ENCODE peak calls at places on chromosomes 3 and 15, in nine cellular contexts. One of them, this sample, is unnamed.

GRCh38 chr3:14741510-14741909 is 66.6 kb downstream of the C3orf20 start:
- DNase-seq in cardiac fibroblast: no peak
- DNase-seq in nucleus accumbens: no peak
- DNase-seq in IMR-90: no peak
- DNase-seq in Daoy: no peak
- DNase-seq in T-helper 1 cell: no peak
- DNase-seq in AG09319: no peak
- DNase-seq in MM.1S: peak
- DNase-seq in sigmoid colon: no peak
- DNase-seq in this sample: no peak

GRCh38 chr3:27613846-27614500 is 108.2 kb downstream of the EOMES start:
- DNase-seq in nucleus accumbens: no peak
- DNase-seq in IMR-90: peak
- DNase-seq in Daoy: no peak
- DNase-seq in sigmoid colon: no peak
- DNase-seq in MM.1S: no peak
- DNase-seq in AG09319: no peak
- DNase-seq in cardiac fibroblast: peak
- DNase-seq in T-helper 1 cell: no peak
- DNase-seq in this sample: no peak

GRCh38 chr15:39641187-39641889 is 60.5 kb downstream of the THBS1 start:
- DNase-seq in MM.1S: no peak
- DNase-seq in cardiac fibroblast: peak
- DNase-seq in sigmoid colon: no peak
- DNase-seq in IMR-90: peak
- DNase-seq in AG09319: no peak
- DNase-seq in Daoy: peak
- DNase-seq in nucleus accumbens: no peak
- DNase-seq in T-helper 1 cell: no peak
- DNase-seq in this sample: no peak

GRCh38 chr15:33292718-33293307 is 18.0 kb upstream of the RYR3 start:
- DNase-seq in MM.1S: peak
- DNase-seq in T-helper 1 cell: no peak
- DNase-seq in nucleus accumbens: peak
- DNase-seq in IMR-90: peak
- DNase-seq in Daoy: peak
- DNase-seq in AG09319: peak
- DNase-seq in sigmoid colon: peak
- DNase-seq in cardiac fibroblast: peak
- DNase-seq in this sample: no peak

GRCh38 chr3:42745776-42746454 is 27.1 kb downstream of the CCDC13 start:
- DNase-seq in Daoy: no peak
- DNase-seq in IMR-90: no peak
- DNase-seq in sigmoid colon: no peak
- DNase-seq in AG09319: no peak
- DNase-seq in MM.1S: no peak
- DNase-seq in cardiac fibroblast: no peak
- DNase-seq in T-helper 1 cell: no peak
- DNase-seq in nucleus accumbens: no peak
- DNase-seq in this sample: no peak

GRCh38 chr15:78425643-78426042 is 12.4 kb upstream of the IREB2 start:
- DNase-seq in AG09319: no peak
- DNase-seq in cardiac fibroblast: no peak
- DNase-seq in sigmoid colon: no peak
- DNase-seq in IMR-90: no peak
- DNase-seq in T-helper 1 cell: no peak
- DNase-seq in Daoy: no peak
- DNase-seq in nucleus accumbens: no peak
- DNase-seq in MM.1S: no peak
- DNase-seq in this sample: no peak

GRCh38 chr3:182644013-182644412 is 149.3 kb upstream of the ATP11B start:
- DNase-seq in sigmoid colon: no peak
- DNase-seq in nucleus accumbens: no peak
- DNase-seq in MM.1S: no peak
- DNase-seq in IMR-90: no peak
- DNase-seq in cardiac fibroblast: no peak
- DNase-seq in T-helper 1 cell: no peak
- DNase-seq in Daoy: no peak
- DNase-seq in AG09319: no peak
- DNase-seq in this sample: no peak

GRCh38 chr3:108838411-108838810 is 15.8 kb downstream of the TRAT1 start:
- DNase-seq in Daoy: no peak
- DNase-seq in MM.1S: no peak
- DNase-seq in nucleus accumbens: no peak
- DNase-seq in AG09319: no peak
- DNase-seq in sigmoid colon: no peak
- DNase-seq in T-helper 1 cell: no peak
- DNase-seq in IMR-90: no peak
- DNase-seq in cardiac fibroblast: no peak
- DNase-seq in this sample: no peak

GRCh38 chr3:31680072-31680870 is 147.5 kb downstream of the STT3B start:
- DNase-seq in Daoy: no peak
- DNase-seq in cardiac fibroblast: no peak
- DNase-seq in MM.1S: no peak
- DNase-seq in IMR-90: no peak
- DNase-seq in AG09319: no peak
- DNase-seq in T-helper 1 cell: no peak
- DNase-seq in nucleus accumbens: no peak
- DNase-seq in sigmoid colon: no peak
- DNase-seq in this sample: no peak

GRCh38 chr3:188294823-188295487 is 141.0 kb downstream of the LPP start:
- DNase-seq in cardiac fibroblast: peak
- DNase-seq in Daoy: peak
- DNase-seq in IMR-90: peak
- DNase-seq in AG09319: peak
- DNase-seq in nucleus accumbens: no peak
- DNase-seq in T-helper 1 cell: no peak
- DNase-seq in MM.1S: no peak
- DNase-seq in sigmoid colon: no peak
- DNase-seq in this sample: no peak

GRCh38 chr15:62895139-62895866 is 147.2 kb upstream of the TPM1 start:
- DNase-seq in MM.1S: no peak
- DNase-seq in sigmoid colon: no peak
- DNase-seq in T-helper 1 cell: no peak
- DNase-seq in cardiac fibroblast: peak
- DNase-seq in nucleus accumbens: no peak
- DNase-seq in IMR-90: peak
- DNase-seq in AG09319: no peak
- DNase-seq in Daoy: peak
- DNase-seq in this sample: no peak

GRCh38 chr3:152359385-152360248 is 90.9 kb downstream of the MBNL1 start:
- DNase-seq in T-helper 1 cell: no peak
- DNase-seq in nucleus accumbens: no peak
- DNase-seq in MM.1S: no peak
- DNase-seq in IMR-90: no peak
- DNase-seq in AG09319: no peak
- DNase-seq in sigmoid colon: no peak
- DNase-seq in cardiac fibroblast: no peak
- DNase-seq in Daoy: no peak
- DNase-seq in this sample: no peak

GRCh38 chr3:188152660-188153497 is 1.1 kb upstream of the LPP start:
- DNase-seq in IMR-90: peak
- DNase-seq in T-helper 1 cell: no peak
- DNase-seq in MM.1S: no peak
- DNase-seq in cardiac fibroblast: peak
- DNase-seq in Daoy: peak
- DNase-seq in sigmoid colon: peak
- DNase-seq in AG09319: peak
- DNase-seq in nucleus accumbens: no peak
- DNase-seq in this sample: no peak

GRCh38 chr3:169347597-169347996 is 315.9 kb downstream of the MECOM start:
- DNase-seq in cardiac fibroblast: no peak
- DNase-seq in nucleus accumbens: no peak
- DNase-seq in Daoy: no peak
- DNase-seq in sigmoid colon: no peak
- DNase-seq in IMR-90: no peak
- DNase-seq in T-helper 1 cell: no peak
- DNase-seq in AG09319: no peak
- DNase-seq in MM.1S: no peak
- DNase-seq in this sample: no peak

GRCh38 chr15:41944313-41944940 is 27.9 kb downstream of the EHD4 start:
- DNase-seq in MM.1S: no peak
- DNase-seq in T-helper 1 cell: no peak
- DNase-seq in nucleus accumbens: no peak
- DNase-seq in IMR-90: peak
- DNase-seq in AG09319: peak
- DNase-seq in cardiac fibroblast: peak
- DNase-seq in Daoy: peak
- DNase-seq in sigmoid colon: peak
- DNase-seq in this sample: no peak